ENCODE peak calls at places on chromosomes 3 and 15, in ten cellular contexts. T is A549; G is CD8-positive, alpha-beta T cell; V is pancreas; A is nephron progenitor cell; I is GM13977; J is heart right ventricle; W is H9; F is foreskin fibroblast; O is GM06990. P is an unnamed sample.

GRCh38 chr3:77254967-77255831 is 215.3 kb downstream of the ROBO2 start:
- DNase-seq in O (no peak), G (no peak), W (peak), F (peak), J (no peak), I (peak), A (peak), T (peak), V (no peak), P (no peak)

GRCh38 chr3:71392277-71392676 is 191.3 kb downstream of the FOXP1 start:
- DNase-seq in I (peak), W (no peak), F (no peak), T (no peak), A (no peak), O (peak), V (no peak), J (no peak), G (no peak), P (no peak)

GRCh38 chr3:129037093-129037419 is 23.5 kb upstream of the GP9 start:
- DNase-seq in V (no peak), G (no peak), O (no peak), I (no peak), T (no peak), F (no peak), W (no peak), J (no peak), A (no peak), P (no peak)

GRCh38 chr3:169758353-169758994 is 6.4 kb downstream of the TERC start:
- DNase-seq in T (no peak), W (no peak), V (no peak), J (no peak), G (no peak), A (no peak), F (no peak), I (no peak), O (no peak), P (no peak)

GRCh38 chr3:119297169-119297568 is 3.0 kb downstream of the ARHGAP31 start:
- DNase-seq in T (no peak), A (no peak), V (no peak), G (no peak), J (peak), W (no peak), I (no peak), F (peak), O (no peak), P (no peak)

GRCh38 chr15:51969728-51970127 is 1.9 kb downstream of the LEO1 start:
- DNase-seq in T (no peak), G (no peak), O (no peak), F (no peak), A (no peak), V (no peak), I (no peak), W (no peak), J (no peak), P (no peak)

GRCh38 chr15:78298983-78299301 is 467 bp downstream of the SKIC8 start:
- DNase-seq in W (no peak), T (peak), A (no peak), V (no peak), G (no peak), O (no peak), F (no peak), J (no peak), I (no peak), P (no peak)

GRCh38 chr3:64815691-64816225 is 128.0 kb upstream of the ADAMTS9 start:
- DNase-seq in G (no peak), O (no peak), T (no peak), I (no peak), V (no peak), F (no peak), J (no peak), A (no peak), W (no peak), P (no peak)

GRCh38 chr3:65348596-65348995 is 660.8 kb upstream of the ADAMTS9 start:
- DNase-seq in O (no peak), G (no peak), A (no peak), J (no peak), I (no peak), W (no peak), F (peak), T (no peak), V (no peak), P (no peak)

GRCh38 chr3:174891524-174892203 is 32.5 kb downstream of the NAALADL2 start:
- DNase-seq in I (no peak), O (no peak), T (no peak), F (no peak), V (no peak), G (no peak), A (no peak), W (no peak), J (no peak), P (no peak)

GRCh38 chr3:167887096-167887495 is 151.6 kb downstream of the SERPINI1 start:
- DNase-seq in G (no peak), W (no peak), J (no peak), A (no peak), I (no peak), T (no peak), O (no peak), V (no peak), F (no peak), P (no peak)

GRCh38 chr3:169998668-169999131 is 32.1 kb downstream of the SEC62 start:
- DNase-seq in J (no peak), G (no peak), A (no peak), W (no peak), I (no peak), F (peak), V (no peak), O (peak), T (no peak), P (no peak)

GRCh38 chr15:48966595-48967301 is 3.0 kb upstream of the SHC4 start:
- DNase-seq in F (peak), V (no peak), G (no peak), T (no peak), W (no peak), I (peak), O (no peak), A (no peak), J (no peak), P (no peak)

GRCh38 chr15:67641453-67641852 is 99.0 kb downstream of the MAP2K5 start:
- DNase-seq in G (no peak), A (no peak), T (no peak), O (no peak), J (no peak), I (no peak), F (no peak), V (no peak), W (no peak), P (no peak)

GRCh38 chr15:85770014-85770721 is 24.6 kb downstream of the KLHL25 start:
- DNase-seq in A (no peak), G (no peak), O (no peak), V (no peak), I (no peak), W (no peak), J (no peak), T (no peak), F (no peak), P (no peak)

GRCh38 chr15:62979252-62979651 is 63.3 kb upstream of the TPM1 start:
- DNase-seq in G (no peak), F (no peak), T (no peak), W (no peak), O (no peak), I (no peak), A (no peak), V (no peak), J (no peak), P (no peak)

GRCh38 chr15:58551764-58552504 is 120.1 kb downstream of the LIPC start:
- DNase-seq in F (peak), O (no peak), T (no peak), W (no peak), A (no peak), J (no peak), I (no peak), G (no peak), V (no peak), P (no peak)

GRCh38 chr3:33602829-33603228 is 115.2 kb downstream of the CLASP2 start:
- DNase-seq in I (no peak), G (no peak), F (no peak), V (no peak), O (no peak), J (peak), T (no peak), W (no peak), A (no peak), P (no peak)

GRCh38 chr3:100002599-100003350 is 111.5 kb downstream of the FILIP1L start:
- DNase-seq in G (no peak), F (peak), O (no peak), W (no peak), A (no peak), J (no peak), T (peak), I (no peak), V (no peak), P (no peak)

GRCh38 chr15:92011611-92012367 is 158.3 kb downstream of the SLCO3A1 start:
- DNase-seq in W (peak), O (no peak), V (no peak), F (no peak), I (no peak), T (no peak), J (peak), G (no peak), A (no peak), P (no peak)
- TF ChIP-seq CTCF in W (no peak), O (no peak), V (no peak), F (no peak), I (no peak), T (no peak), J (no peak), G (no peak), A (no peak), P (no peak)

DNA sequence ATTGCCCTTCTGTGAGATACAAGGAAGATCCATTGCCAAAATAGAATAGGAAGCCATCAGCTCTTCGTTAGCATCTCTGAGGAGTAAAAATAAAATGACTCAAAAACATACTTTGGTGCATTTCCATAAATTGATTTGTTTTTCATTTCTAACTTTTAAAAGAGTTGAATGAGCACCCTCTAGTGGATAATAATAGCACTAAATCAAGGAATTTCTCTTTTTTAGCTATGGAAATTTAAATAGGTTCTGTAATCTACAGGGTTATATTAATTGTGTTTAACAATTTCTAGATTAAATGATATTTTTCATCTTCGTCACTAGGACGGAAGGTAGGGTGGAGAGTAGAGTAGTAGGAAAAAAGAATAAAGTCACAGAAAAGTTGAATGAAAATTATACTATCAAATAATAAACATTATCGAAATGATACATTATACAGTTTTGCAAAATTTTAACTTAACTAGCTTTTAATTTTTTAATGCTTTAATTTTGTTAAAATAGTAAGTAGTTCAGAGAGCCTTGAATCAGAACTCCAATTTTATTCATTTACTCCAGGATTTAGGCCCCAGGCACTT is 6.5 kb downstream of the NSUN3 start:
- DNase-seq in F (no peak), V (no peak), I (no peak), J (no peak), T (peak), A (no peak), G (no peak), W (no peak), O (no peak), P (no peak)
- TF ChIP-seq CTCF in F (no peak), V (peak), I (peak), J (peak), T (peak), A (peak), G (peak), W (peak), O (peak), P (peak)

GRCh38 chr3:44077267-44077666 is 164.4 kb upstream of the TOPAZ1 start:
- DNase-seq in J (no peak), T (no peak), I (no peak), O (no peak), G (no peak), W (no peak), A (no peak), F (no peak), V (no peak), P (no peak)
- TF ChIP-seq CTCF in J (no peak), T (no peak), I (peak), O (no peak), G (no peak), W (peak), A (no peak), F (peak), V (no peak), P (no peak)

GRCh38 chr3:112685956-112686355 is 45.0 kb upstream of the CCDC80 start:
- DNase-seq in A (no peak), O (no peak), W (no peak), T (no peak), G (no peak), I (no peak), V (no peak), J (no peak), F (no peak), P (no peak)
- TF ChIP-seq CTCF in A (no peak), O (no peak), W (no peak), T (no peak), G (no peak), I (no peak), V (no peak), J (no peak), F (no peak), P (no peak)

GRCh38 chr3:52291508-52292181 is 4.0 kb downstream of the GLYCTK start:
- DNase-seq in O (no peak), V (peak), F (no peak), W (no peak), T (no peak), I (peak), J (no peak), G (no peak), A (peak), P (peak)
- TF ChIP-seq CTCF in O (peak), V (no peak), F (peak), W (peak), T (peak), I (peak), J (peak), G (peak), A (peak), P (no peak)

GRCh38 chr3:42148086-42148842 is 57.1 kb downstream of the TRAK1 start:
- DNase-seq in I (no peak), T (no peak), O (no peak), W (no peak), J (no peak), F (no peak), A (no peak), V (no peak), G (no peak), P (no peak)
- TF ChIP-seq CTCF in I (no peak), T (no peak), O (no peak), W (no peak), J (no peak), F (no peak), A (no peak), V (no peak), G (no peak), P (no peak)

GRCh38 chr3:66413151-66413751 is 87.6 kb downstream of the LRIG1 start:
- DNase-seq in F (peak), I (no peak), W (no peak), A (no peak), O (no peak), V (no peak), J (no peak), T (no peak), G (no peak), P (no peak)
- TF ChIP-seq CTCF in F (no peak), I (no peak), W (no peak), A (no peak), O (no peak), V (no peak), J (no peak), T (no peak), G (no peak), P (no peak)

P was measured in activated B cell treated with CpG ODN at 0.5 μM for 24 hours.